ENCODE peak calls at places on chromosomes 16 and 17, in ten cellular contexts. O is osteocyte, M is foreskin fibroblast, S is IMR-90, V is PC-3, X is A549, I is fibroblast of mammary gland, T is endothelial cell, H is GM06990, G is vagina. E is an unnamed sample.

GRCh38 chr17:57045868-57046671 is 39.0 kb upstream of the AKAP1 start:
- DNase-seq in O (no peak), M (peak; percentile 26), S (no peak), V (no peak), X (no peak), I (no peak), T (no peak), H (peak; percentile 81), G (no peak), E (no peak)

GRCh38 chr16:85924675-85925074 is 25.7 kb downstream of the IRF8 start:
- DNase-seq in O (no peak), M (peak; percentile 41), S (no peak), V (peak; percentile 14), X (no peak), I (peak; percentile 31), T (no peak), H (no peak), G (no peak), E (no peak)

GRCh38 chr16:86566601-86566965 is at the start of gene FOXC2:
- DNase-seq in O (peak; percentile 98), M (peak; percentile 99), S (peak; percentile 94), V (no peak), X (peak; percentile 49), I (peak; percentile 94), T (peak; percentile 90), H (no peak), G (no peak), E (peak; percentile 95)

GRCh38 chr17:16465861-16466338 is 26.1 kb downstream of the LRRC75A start:
- DNase-seq in O (no peak), M (no peak), S (no peak), V (no peak), X (no peak), I (no peak), T (no peak), H (no peak), G (no peak), E (no peak)

GRCh38 chr17:5817475-5818395 is 233.4 kb upstream of the NLRP1 start:
- DNase-seq in O (peak; percentile 36), M (no peak), S (no peak), V (no peak), X (no peak), I (no peak), T (no peak), H (no peak), G (peak; percentile 58), E (no peak)

GRCh38 chr17:73436966-73437365 is 125.2 kb upstream of the CDC42EP4 start:
- DNase-seq in O (no peak), M (no peak), S (peak; percentile 4), V (no peak), X (no peak), I (no peak), T (no peak), H (no peak), G (no peak), E (no peak)

GRCh38 chr17:15123593-15124590 is 141.2 kb downstream of the PMP22 start:
- DNase-seq in O (no peak), M (peak; percentile 98), S (peak; percentile 76), V (no peak), X (no peak), I (peak; percentile 93), T (no peak), H (no peak), G (no peak), E (no peak)

GRCh38 chr17:74272731-74273201 is 1.3 kb upstream of the DNAI2 start:
- DNase-seq in O (no peak), M (no peak), S (no peak), V (no peak), X (no peak), I (peak; percentile 67), T (no peak), H (no peak), G (no peak), E (no peak)

GRCh38 chr17:81403040-81403467 is 7.8 kb downstream of the BAHCC1 start:
- DNase-seq in O (no peak), M (no peak), S (peak; percentile 46), V (no peak), X (no peak), I (no peak), T (no peak), H (no peak), G (no peak), E (no peak)
- TF ChIP-seq CTCF in O (peak; percentile 28), M (no peak), S (peak; percentile 29), V (peak; percentile 25), X (no peak), I (peak; percentile 23), T (no peak), H (no peak), G (no peak), E (no peak)

GRCh38 chr17:75918112-75918445 is 13.4 kb upstream of the MRPL38 start:
- DNase-seq in O (no peak), M (no peak), S (no peak), V (no peak), X (no peak), I (no peak), T (no peak), H (no peak), G (no peak), E (no peak)

GRCh38 chr17:75913537-75914210 is 9.0 kb upstream of the MRPL38 start:
- DNase-seq in O (no peak), M (no peak), S (no peak), V (no peak), X (no peak), I (no peak), T (no peak), H (no peak), G (no peak), E (no peak)

GRCh38 chr17:75917443-75918111 is 12.9 kb upstream of the MRPL38 start:
- DNase-seq in O (no peak), M (no peak), S (no peak), V (no peak), X (no peak), I (no peak), T (no peak), H (no peak), G (no peak), E (no peak)

GRCh38 chr17:75915268-75915667 is 10.6 kb upstream of the MRPL38 start:
- DNase-seq in O (no peak), M (no peak), S (no peak), V (no peak), X (no peak), I (no peak), T (no peak), H (no peak), G (no peak), E (no peak)

DNA sequence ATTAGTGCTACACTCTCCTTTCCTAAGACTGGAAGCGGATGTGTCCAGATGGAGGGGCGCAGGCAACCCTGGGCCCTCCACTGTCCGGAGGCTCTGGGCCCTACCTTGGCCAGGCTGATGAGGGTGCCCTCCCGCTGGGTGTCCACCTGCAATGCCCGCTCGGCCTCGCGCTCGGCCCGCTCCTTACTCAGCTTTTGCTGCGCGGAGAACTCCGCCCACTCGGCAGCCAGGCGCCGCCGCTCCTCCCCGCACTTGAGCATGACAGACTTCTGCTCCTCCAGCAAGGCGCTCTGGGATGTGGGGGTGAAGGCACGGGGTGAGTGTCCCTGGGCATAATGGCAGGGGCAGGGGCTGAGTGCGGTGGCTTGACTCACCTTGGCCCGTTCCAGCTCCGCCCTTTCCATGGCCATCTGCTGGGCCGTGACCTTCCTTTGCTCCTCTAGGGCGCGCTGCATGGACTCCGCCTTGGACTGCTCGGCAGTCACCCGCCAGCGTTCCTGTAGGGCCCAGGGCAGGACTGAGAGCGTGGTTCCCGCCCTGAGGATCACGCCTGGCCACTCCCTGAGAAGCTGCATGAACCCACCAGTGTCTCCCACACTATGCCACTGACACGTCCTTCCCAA is 10.1 kb upstream of the MRPL38 start:
- DNase-seq in O (no peak), M (no peak), S (no peak), V (no peak), X (no peak), I (no peak), T (no peak), H (no peak), G (no peak), E (no peak)
- TF ChIP-seq CTCF in O (no peak), M (no peak), S (no peak), V (no peak), X (no peak), I (no peak), T (no peak), H (no peak), G (no peak), E (no peak)

GRCh38 chr17:80415626-80416042 is 667 bp downstream of the ENDOV start:
- DNase-seq in O (no peak), M (no peak), S (no peak), V (no peak), X (no peak), I (no peak), T (no peak), H (no peak), G (no peak), E (no peak)

GRCh38 chr17:80413771-80414507 is 1.0 kb upstream of the ENDOV start:
- DNase-seq in O (no peak), M (no peak), S (no peak), V (peak; percentile 34), X (no peak), I (no peak), T (no peak), H (no peak), G (no peak), E (no peak)

GRCh38 chr17:80416260-80416939 is 1.4 kb downstream of the ENDOV start:
- DNase-seq in O (no peak), M (no peak), S (no peak), V (no peak), X (no peak), I (no peak), T (no peak), H (no peak), G (no peak), E (no peak)

GRCh38 chr17:80414508-80414802 is 512 bp upstream of the ENDOV start:
- DNase-seq in O (no peak), M (no peak), S (no peak), V (peak; percentile 16), X (no peak), I (no peak), T (no peak), H (no peak), G (no peak), E (no peak)

GRCh38 chr17:80414803-80415625 is at the start of gene ENDOV:
- DNase-seq in O (peak; percentile 96), M (peak; percentile 97), S (peak; percentile 91), V (peak; percentile 95), X (peak; percentile 99), I (peak; percentile 88), T (peak; percentile 90), H (peak; percentile 93), G (peak; percentile 92), E (peak; percentile 94)
- TF ChIP-seq CTCF in O (no peak), M (no peak), S (no peak), V (no peak), X (no peak), I (no peak), T (no peak), H (no peak), G (no peak), E (no peak)

GRCh38 chr16:81752225-81752875 is 26.7 kb upstream of the PLCG2 start:
- DNase-seq in O (no peak), M (peak; percentile 11), S (no peak), V (no peak), X (no peak), I (no peak), T (peak; percentile 35), H (peak; percentile 84), G (no peak), E (no peak)

GRCh38 chr16:81744911-81745310 is 34.2 kb upstream of the PLCG2 start:
- DNase-seq in O (no peak), M (no peak), S (no peak), V (no peak), X (no peak), I (no peak), T (no peak), H (no peak), G (no peak), E (no peak)

GRCh38 chr16:81745704-81746558 is 33.2 kb upstream of the PLCG2 start:
- DNase-seq in O (peak; percentile 87), M (peak; percentile 78), S (peak; percentile 31), V (no peak), X (peak; percentile 78), I (peak; percentile 41), T (peak; percentile 64), H (peak; percentile 76), G (no peak), E (peak; percentile 62)

GRCh38 chr16:81746566-81746965 is 32.5 kb upstream of the PLCG2 start:
- DNase-seq in O (no peak), M (no peak), S (no peak), V (no peak), X (no peak), I (no peak), T (no peak), H (no peak), G (no peak), E (no peak)

GRCh38 chr16:81748476-81749198 is 30.5 kb upstream of the PLCG2 start:
- DNase-seq in O (no peak), M (no peak), S (no peak), V (no peak), X (no peak), I (no peak), T (no peak), H (peak; percentile 40), G (no peak), E (peak; percentile 26)
- TF ChIP-seq CTCF in O (no peak), M (no peak), S (no peak), V (no peak), X (no peak), I (no peak), T (no peak), H (peak; percentile 35), G (no peak), E (no peak)